ENCODE peak calls at places on chromosomes 1 and 21, in five cellular contexts. V, D, Y, G and Z are unnamed samples.

GRCh38 chr1:165696625-165697100 is 1.7 kb downstream of the ALDH9A1 start:
- DNase-seq in Y (peak; percentile 24), V (peak; percentile 74), G (peak; percentile 89), D (no peak), Z (no peak)

GRCh38 chr1:75053207-75053606 is 81.0 kb upstream of the LHX8 start:
- DNase-seq in Y (no peak), V (no peak), D (no peak), G (no peak), Z (no peak)

GRCh38 chr1:84117868-84118267 is 26.2 kb upstream of the PRKACB start:
- DNase-seq in Y (no peak), G (peak; percentile 78), V (no peak), D (no peak), Z (no peak)

GRCh38 chr1:1109743-1110142 is 6.1 kb downstream of the C1orf159 start:
- DNase-seq in Y (no peak), G (no peak), D (no peak), V (no peak), Z (no peak)

GRCh38 chr21:28177008-28177603 is 815.6 kb downstream of the LTN1 start:
- DNase-seq in V (no peak), D (no peak), Y (no peak), G (peak; percentile 10), Z (no peak)

GRCh38 chr1:224433041-224433670 is 1.4 kb downstream of the WDR26 start:
- DNase-seq in D (no peak), V (peak; percentile 44), G (no peak), Y (no peak), Z (no peak)

GRCh38 chr1:95086949-95087533 is 14.3 kb upstream of the ALG14 start:
- DNase-seq in D (peak; percentile 89), V (peak; percentile 72), Y (peak; percentile 36), G (peak; percentile 92), Z (no peak)

GRCh38 chr1:20137055-20137454 is 2.1 kb upstream of the PLA2G2F start:
- DNase-seq in Y (no peak), V (no peak), D (no peak), G (no peak), Z (no peak)

GRCh38 chr1:1669468-1670440 is 10.9 kb upstream of the CDK11B start:
- DNase-seq in Y (no peak), D (no peak), G (no peak), V (no peak), Z (no peak)

GRCh38 chr1:204443260-204443619 is 31.6 kb upstream of the PPP1R15B start:
- DNase-seq in D (no peak), G (no peak), Y (no peak), V (no peak), Z (no peak)

GRCh38 chr1:168092566-168093355 is 44.0 kb downstream of the GPR161 start:
- DNase-seq in G (no peak), V (no peak), D (peak; percentile 46), Y (no peak), Z (peak; percentile 66)

GRCh38 chr21:41171210-41171609 is 3.2 kb downstream of the BACE2 start:
- DNase-seq in V (peak; percentile 17), D (no peak), G (no peak), Y (peak; percentile 30), Z (no peak)

GRCh38 chr1:5992814-5993552 is 758 bp upstream of the NPHP4 start:
- DNase-seq in G (no peak), Y (no peak), V (no peak), D (no peak), Z (no peak)

GRCh38 chr1:26126321-26127084 is 14.9 kb downstream of the PDIK1L start:
- DNase-seq in G (peak; percentile 26), D (no peak), Y (no peak), V (no peak), Z (no peak)

GRCh38 chr1:68217060-68217554 is 15.2 kb downstream of the WLS start:
- DNase-seq in V (no peak), D (no peak), Y (no peak), G (no peak), Z (no peak)

GRCh38 chr1:171754971-171755370 is 13.1 kb upstream of the VAMP4 start:
- DNase-seq in G (peak; percentile 36), Y (no peak), D (no peak), V (no peak), Z (no peak)

DNA sequence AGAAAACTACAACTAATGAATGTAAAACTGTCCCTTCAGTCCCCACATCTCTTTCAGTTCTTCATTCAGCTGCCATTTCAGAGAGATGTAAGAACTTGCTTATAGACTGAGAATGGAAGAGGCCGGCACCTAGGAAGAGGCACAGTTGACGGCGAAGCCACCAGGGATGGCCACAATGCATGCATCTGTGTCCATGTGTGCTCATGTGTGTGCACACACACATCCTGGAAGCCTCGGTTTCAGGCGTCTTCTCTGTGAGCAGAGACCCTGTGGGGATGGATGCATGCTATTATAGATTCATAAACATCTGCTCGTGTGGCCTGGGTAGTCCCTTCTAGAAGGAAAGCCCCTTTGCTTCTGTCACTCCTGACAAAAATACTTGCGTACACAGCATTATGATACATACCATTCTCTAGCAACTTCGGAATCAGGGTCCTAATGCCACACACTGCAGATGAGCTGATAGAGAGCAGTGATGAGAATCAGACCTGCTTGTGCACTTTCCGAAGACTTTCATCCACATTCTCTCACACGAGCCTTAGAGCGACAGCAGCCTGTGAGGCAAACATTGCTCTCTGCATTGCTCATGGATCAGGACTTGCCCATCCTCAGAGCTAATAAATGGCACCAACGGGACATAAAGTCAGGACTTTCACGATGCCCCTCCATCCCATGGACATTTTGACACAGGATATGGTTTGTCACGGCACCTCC is 12.4 kb upstream of the GPR61 start:
- DNase-seq in D (no peak), Y (no peak), V (no peak), G (no peak), Z (no peak)
- TF ChIP-seq POLR2A in D (no peak), Y (no peak), V (no peak), G (no peak), Z (no peak)

GRCh38 chr1:243495032-243495431 is 239.2 kb downstream of the SDCCAG8 start:
- DNase-seq in Y (no peak), D (no peak), V (no peak), G (no peak), Z (no peak)
- H3K4me1 ChIP-seq in Y (no peaks in the 10 kb centered on the region), D (no peaks in the 10 kb centered on the region), V (peaks cover 33% of the 10 kb centered on the region), G (peaks cover 23% of the 10 kb centered on the region), Z (peaks cover 42% of the 10 kb centered on the region)

DNA sequence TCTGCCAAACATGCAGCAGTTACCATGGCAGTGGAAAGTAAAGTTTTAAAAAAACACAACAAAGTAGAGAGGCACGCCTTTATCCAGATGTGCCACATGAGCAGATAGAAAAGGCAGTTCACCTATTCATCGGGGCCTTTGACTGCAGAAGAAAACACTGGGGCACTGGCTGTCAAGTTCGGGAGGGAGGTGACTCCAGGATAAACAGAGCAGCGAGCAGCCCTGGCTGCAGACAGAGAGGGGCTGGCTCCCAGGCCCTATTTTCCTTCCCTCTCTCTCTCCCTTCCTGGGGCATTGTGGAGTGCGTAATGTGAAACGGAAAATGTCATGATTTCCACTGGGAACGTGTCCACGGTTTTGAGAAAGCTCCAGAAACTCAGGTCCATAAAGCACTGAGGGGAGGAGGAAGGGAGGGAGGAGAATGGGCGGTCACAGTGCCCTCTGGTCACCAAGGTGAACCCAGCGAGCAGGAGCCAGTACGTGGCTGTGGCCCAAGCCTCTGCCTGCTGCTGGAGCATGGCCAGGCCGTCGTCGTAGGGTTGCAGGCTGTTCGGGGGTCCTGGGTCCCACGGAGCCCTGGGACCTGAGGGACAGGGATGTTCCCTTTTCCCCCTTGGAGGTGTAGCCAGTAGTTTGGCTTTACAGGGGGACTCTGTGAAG is 114.7 kb upstream of the IRF2BP2 start:
- DNase-seq in Y (peak; percentile 85), G (no peak), D (no peak), V (no peak), Z (peak; percentile 95)
- TF ChIP-seq POLR2A in Y (no peak), G (peak; percentile 23), D (peak; percentile 87), V (no peak), Z (no peak)

DNA sequence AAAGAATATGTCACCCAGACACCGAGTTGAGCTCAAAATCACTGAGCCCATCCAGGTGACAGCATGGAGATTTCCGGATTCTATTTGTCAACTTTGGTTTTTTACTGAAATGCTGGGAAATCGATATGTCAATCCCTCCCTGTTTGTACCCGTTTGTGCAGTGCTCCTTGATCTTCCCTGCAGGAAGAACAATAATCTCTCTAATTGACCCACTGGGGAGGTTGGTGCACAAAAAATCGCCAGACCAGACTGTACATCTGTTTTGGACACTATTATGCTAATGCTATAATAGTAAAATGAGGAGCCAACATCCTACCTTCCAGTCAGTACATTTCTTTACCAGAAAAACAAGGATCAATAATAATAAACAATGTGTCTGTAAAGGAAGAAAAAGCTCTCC is 1.8 kb downstream of the BARHL2 start:
- DNase-seq in G (no peak), D (no peak), V (no peak), Y (no peak), Z (no peak)
- H3K4me1 ChIP-seq in G (no peaks in the 10 kb centered on the region), D (no peaks in the 10 kb centered on the region), V (peaks cover 64% of the 10 kb centered on the region), Y (peaks cover 13% of the 10 kb centered on the region), Z (peaks cover 55% of the 10 kb centered on the region)

DNA sequence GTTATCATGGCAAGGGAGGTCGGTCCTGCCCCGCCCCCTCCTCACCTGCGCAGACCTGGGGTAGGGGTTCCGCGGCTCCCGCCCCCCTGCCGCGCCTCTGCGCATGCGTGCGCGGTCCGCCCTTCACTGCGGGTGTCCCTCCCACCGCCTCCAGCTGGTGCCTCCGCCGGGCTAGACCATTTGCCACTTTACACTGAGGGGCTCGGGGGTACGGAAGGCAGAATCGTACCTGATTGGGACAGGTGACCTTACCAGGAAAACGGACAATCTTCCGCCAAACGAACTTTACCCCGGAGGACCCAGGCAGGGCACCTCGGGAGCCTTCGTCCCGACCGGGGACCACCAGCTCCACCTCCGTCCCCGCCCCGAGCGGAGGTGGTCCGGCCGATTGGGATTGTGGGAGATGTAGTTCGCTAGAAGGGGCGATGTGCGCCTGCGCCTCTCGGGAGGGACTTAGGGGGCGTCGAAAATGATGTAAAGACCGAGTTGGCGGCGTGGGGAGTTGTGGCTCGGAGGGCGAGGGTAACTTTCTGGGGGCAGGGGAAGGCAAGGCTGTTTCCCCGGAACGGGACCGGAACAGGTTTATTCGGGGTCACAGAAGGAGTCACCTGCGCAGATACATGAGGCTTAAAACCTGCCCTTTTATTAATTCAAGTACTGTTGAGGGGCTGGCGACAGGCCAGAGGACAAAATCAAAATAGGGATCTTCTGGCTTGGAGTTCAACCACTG is at the start of gene DNAJC28:
- DNase-seq in G (peak; percentile 89), V (peak; percentile 87), D (peak; percentile 87), Y (peak; percentile 93), Z (peak; percentile 98)
- TF ChIP-seq POLR2A in G (no peak), V (no peak), D (peak; percentile 35), Y (no peak), Z (peak; percentile 25)